ENCODE peak calls at places on chromosomes 5 and 9, in five cellular contexts. U is HCT116; R is CD8-positive, alpha-beta T cell; C is IMR-90; O is astrocyte. M is an unnamed sample.

GRCh38 chr5:74357827-74358226 is 282.7 kb downstream of the ENC1 start:
- DNase-seq in U (no peak), R (no peak), C (peak; percentile 19), O (no peak), M (no peak)

GRCh38 chr5:7705261-7705660 is 145.7 kb downstream of the CFAP90 start:
- DNase-seq in U (no peak), R (no peak), C (no peak), O (no peak), M (no peak)

GRCh38 chr9:96437454-96437853 is 12.5 kb upstream of the HABP4 start:
- DNase-seq in U (no peak), R (no peak), C (no peak), O (no peak), M (no peak)

GRCh38 chr9:37669232-37669631 is 18.5 kb downstream of the FRMPD1 start:
- DNase-seq in U (no peak), R (no peak), C (no peak), O (no peak), M (no peak)

GRCh38 chr5:14308384-14309154 is 165.4 kb downstream of the TRIO start:
- DNase-seq in U (no peak), R (no peak), C (no peak), O (no peak), M (no peak)

GRCh38 chr5:73292816-73293459 is 119.9 kb downstream of the TMEM174 start:
- DNase-seq in U (no peak), R (no peak), C (no peak), O (no peak), M (no peak)

GRCh38 chr5:79508794-79509193 is 5.1 kb downstream of the HOMER1 start:
- DNase-seq in U (no peak), R (no peak), C (no peak), O (no peak), M (no peak)

GRCh38 chr9:14278291-14278721 is 35.6 kb downstream of the NFIB start:
- DNase-seq in U (no peak), R (no peak), C (peak; percentile 82), O (peak; percentile 94), M (peak; percentile 63)

GRCh38 chr9:69877852-69878507 is 57.4 kb downstream of the CFAP95 start:
- DNase-seq in U (peak; percentile 22), R (no peak), C (peak; percentile 52), O (no peak), M (peak; percentile 78)

GRCh38 chr5:147168578-147169327 is 66.1 kb upstream of the STK32A start:
- DNase-seq in U (no peak), R (no peak), C (peak; percentile 49), O (peak; percentile 70), M (peak; percentile 52)

GRCh38 chr9:38062498-38063362 is 6.3 kb downstream of the SHB start:
- DNase-seq in U (no peak), R (no peak), C (peak; percentile 84), O (peak; percentile 83), M (peak; percentile 70)

GRCh38 chr5:115758356-115758755 is 58.1 kb downstream of the CDO1 start:
- DNase-seq in U (no peak), R (no peak), C (no peak), O (peak; percentile 20), M (no peak)

GRCh38 chr5:76082790-76083554 is at the start of gene SV2C:
- DNase-seq in U (no peak), R (no peak), C (no peak), O (peak; percentile 16), M (no peak)

DNA sequence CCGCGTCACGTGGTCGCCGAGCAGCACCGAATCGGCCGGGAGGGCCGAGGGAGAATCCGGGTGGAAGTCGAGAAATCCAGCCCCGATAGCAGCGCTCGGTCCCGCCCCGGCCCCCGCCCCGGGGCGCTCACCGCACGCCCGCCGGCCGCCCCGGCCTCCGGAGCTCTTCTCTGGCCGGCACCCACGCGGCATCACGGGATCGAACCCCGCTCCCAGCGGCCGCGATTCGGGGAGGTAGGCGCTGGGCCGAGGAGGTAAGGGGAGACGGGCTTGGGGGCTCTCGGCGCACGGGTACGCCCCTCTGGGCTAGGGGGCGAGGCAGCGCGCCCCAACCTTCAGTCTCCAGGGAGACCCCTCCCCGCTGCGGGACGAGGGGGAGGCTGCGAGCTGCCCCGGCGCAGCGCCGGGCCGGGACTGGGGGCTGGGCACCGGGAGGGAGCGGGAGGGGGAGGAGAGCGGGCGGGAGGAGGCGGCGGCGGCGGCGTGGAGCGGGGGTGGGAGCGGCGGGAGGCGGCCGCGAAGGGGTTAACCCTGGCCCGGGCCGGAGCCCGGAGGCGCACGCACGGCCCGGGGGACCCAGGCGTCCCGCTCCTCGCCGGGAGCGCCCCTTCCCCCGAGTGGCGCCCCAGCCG is 22.0 kb upstream of the NDST1 start:
- DNase-seq in U (no peak), R (peak; percentile 15), C (peak; percentile 46), O (no peak), M (peak; percentile 43)
- H3K4me3 ChIP-seq in U (peak overlapping the region; percentile 78), R (peak overlapping the region; percentile 41), C (peak overlapping the region; percentile 99), O (peak overlapping the region; percentile 82), M (peak overlapping the region; percentile 87)

GRCh38 chr9:89375181-89375760 is 57.0 kb downstream of the SECISBP2 start:
- DNase-seq in U (no peak), R (peak; percentile 37), C (no peak), O (no peak), M (no peak)
- TF ChIP-seq CTCF in U (no peak), R (no peak), C (no peak), O (no peak), M (no peak)

GRCh38 chr9:13033959-13034695 is 245.4 kb downstream of the MPDZ start:
- DNase-seq in U (peak; percentile 51), R (no peak), C (peak; percentile 54), O (peak; percentile 38), M (peak; percentile 79)
- H3K4me3 ChIP-seq in U (no peak overlapping the region), R (no peak overlapping the region), C (no peak overlapping the region), O (no peak overlapping the region), M (peak overlapping the region; percentile 62)

GRCh38 chr9:135015096-135015495 is 72.4 kb upstream of the OLFM1 start:
- DNase-seq in U (no peak), R (no peak), C (no peak), O (no peak), M (no peak)

GRCh38 chr9:135015986-135016640 is 71.4 kb upstream of the OLFM1 start:
- DNase-seq in U (no peak), R (no peak), C (no peak), O (no peak), M (no peak)

GRCh38 chr9:135016876-135017275 is 70.6 kb upstream of the OLFM1 start:
- DNase-seq in U (no peak), R (no peak), C (no peak), O (no peak), M (no peak)

GRCh38 chr9:135014341-135015010 is 73.0 kb upstream of the OLFM1 start:
- DNase-seq in U (no peak), R (no peak), C (no peak), O (no peak), M (no peak)

DNA sequence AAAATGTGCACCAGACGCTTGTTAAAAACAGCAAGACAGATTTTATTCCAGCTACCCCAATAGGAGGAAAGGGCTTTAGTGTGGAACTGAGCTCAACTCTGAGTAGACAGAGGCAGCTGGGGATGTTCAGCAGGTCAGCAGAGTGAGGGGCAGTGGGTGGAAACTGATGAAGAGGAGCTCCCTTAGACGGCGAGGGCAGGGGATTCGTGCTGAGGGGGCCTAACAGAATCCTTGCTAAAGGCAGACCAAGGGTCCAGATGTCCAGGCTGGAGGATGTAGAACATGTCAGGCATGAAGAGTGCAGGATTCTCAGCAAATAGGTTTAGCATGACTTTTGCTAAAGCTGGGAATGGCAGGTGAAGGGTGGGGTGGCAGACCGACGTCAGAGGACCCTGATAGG is 71.9 kb upstream of the OLFM1 start:
- DNase-seq in U (no peak), R (no peak), C (no peak), O (no peak), M (no peak)
- TF ChIP-seq CTCF in U (no peak), R (no peak), C (no peak), O (no peak), M (no peak)

DNA sequence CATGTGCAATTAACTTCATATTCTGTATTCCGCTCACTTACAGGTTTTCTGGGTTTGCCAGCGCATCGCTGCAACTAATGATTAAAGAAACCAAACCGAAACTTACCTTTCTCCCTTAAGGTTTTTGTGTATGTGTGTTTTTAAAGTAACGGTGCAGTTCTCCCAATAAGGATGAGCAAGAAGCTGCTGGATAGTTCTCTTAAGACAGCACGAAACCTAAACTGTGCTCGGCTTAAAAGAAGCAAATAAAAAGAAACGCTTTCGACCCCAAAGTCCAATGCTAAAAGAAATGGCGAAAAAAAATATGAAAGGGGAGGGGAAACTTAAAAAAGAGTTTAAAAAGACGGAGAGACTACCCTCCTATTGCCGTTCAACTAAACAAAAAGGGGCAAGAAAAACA is 340 bp downstream of the ELAVL2 start:
- DNase-seq in U (no peak), R (no peak), C (no peak), O (no peak), M (peak; percentile 4)
- H3K4me3 ChIP-seq in U (no peak overlapping the region), R (peak overlapping the region; percentile 37), C (peak overlapping the region; percentile 24), O (peak overlapping the region; percentile 75), M (peak overlapping the region; percentile 65)

GRCh38 chr9:127979333-127980055 is 1.3 kb downstream of the EEIG1 start:
- DNase-seq in U (no peak), R (no peak), C (peak; percentile 29), O (peak; percentile 7), M (peak; percentile 70)
- TF ChIP-seq CTCF in U (peak; percentile 4), R (no peak), C (no peak), O (no peak), M (no peak)

DNA sequence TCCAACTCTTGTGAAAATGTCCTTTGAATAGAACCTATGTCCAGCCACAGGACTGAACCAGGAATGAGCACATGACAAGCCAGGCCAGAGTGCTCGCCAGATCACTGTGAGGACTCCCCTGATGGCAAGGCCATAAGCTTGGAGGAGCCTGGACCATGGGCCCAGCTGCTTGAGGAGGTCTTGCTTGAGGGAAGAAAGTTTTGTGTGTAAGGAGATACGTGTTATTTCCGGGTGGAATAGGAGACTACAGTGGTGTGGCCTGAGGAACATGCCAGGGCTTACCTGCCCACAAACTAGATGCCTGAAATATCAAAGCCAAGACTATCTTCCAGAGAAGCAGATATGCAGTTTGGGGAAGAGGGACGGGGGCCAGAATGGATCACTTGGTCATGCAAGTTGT is 84.7 kb downstream of the LIFR start:
- DNase-seq in U (no peak), R (no peak), C (no peak), O (no peak), M (no peak)
- H3K4me3 ChIP-seq in U (no peak overlapping the region), R (no peak overlapping the region), C (no peak overlapping the region), O (no peak overlapping the region), M (no peak overlapping the region)

GRCh38 chr5:170986598-170986997 is 124.8 kb downstream of the RANBP17 start:
- DNase-seq in U (no peak), R (no peak), C (peak; percentile 42), O (peak; percentile 6), M (peak; percentile 7)
- TF ChIP-seq CTCF in U (no peak), R (no peak), C (peak; percentile 45), O (no peak), M (no peak)

DNA sequence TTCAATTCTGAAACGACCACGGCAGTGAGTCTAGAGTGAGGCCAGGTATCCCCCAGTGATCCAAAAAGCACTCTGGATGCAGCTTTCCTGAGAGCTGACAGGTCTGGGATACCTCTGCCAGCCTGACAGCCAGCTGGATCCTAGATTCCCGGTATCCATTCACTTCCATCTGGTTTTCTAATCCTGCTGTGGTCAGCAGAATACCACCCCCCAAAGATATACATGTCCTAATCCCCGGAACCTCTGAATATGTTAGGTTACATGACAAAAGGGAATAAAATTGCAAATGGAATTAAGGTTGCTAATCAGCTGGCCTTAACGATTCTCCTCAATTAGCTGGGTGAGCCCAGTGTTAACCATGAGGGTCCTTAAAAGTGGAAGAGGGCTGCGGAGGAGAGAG is 1.4 kb upstream of the ZNF79 start:
- DNase-seq in U (no peak), R (no peak), C (no peak), O (no peak), M (no peak)
- H3K4me3 ChIP-seq in U (peak overlapping the region; percentile 98), R (no peak overlapping the region), C (peak overlapping the region; percentile 69), O (peak overlapping the region; percentile 89), M (peak overlapping the region; percentile 92)

GRCh38 chr5:148353634-148354033 is 18.3 kb downstream of the SPINK9 start:
- DNase-seq in U (no peak), R (no peak), C (no peak), O (no peak), M (no peak)
- TF ChIP-seq CTCF in U (no peak), R (no peak), C (no peak), O (no peak), M (no peak)

M was measured in fibroblast of the aortic adventitia.